ENCODE peak calls at places on chromosomes 3 and 15, in nine cellular contexts. One of them, this sample, is unnamed.

GRCh38 chr3:60048447-60048848 is 998.6 kb upstream of the CFAP20DC start:
- DNase-seq in immature natural killer cell: peak
- DNase-seq in SW 1271: no peak
- DNase-seq in BJ: no peak
- DNase-seq in GM06990: no peak
- DNase-seq in HEK293T: no peak
- DNase-seq in cardiac septum: no peak
- DNase-seq in activated T-cell treated with anti-CD3 and anti-CD28 coated beads, Interleukin-2, amount 50 U/mL, for 4 hours: peak
- DNase-seq in adrenal gland: no peak
- DNase-seq in this sample: no peak

GRCh38 chr3:188241883-188242282 is 87.9 kb downstream of the LPP start:
- DNase-seq in immature natural killer cell: no peak
- DNase-seq in SW 1271: no peak
- DNase-seq in BJ: no peak
- DNase-seq in GM06990: no peak
- DNase-seq in HEK293T: no peak
- DNase-seq in cardiac septum: no peak
- DNase-seq in activated T-cell treated with anti-CD3 and anti-CD28 coated beads, Interleukin-2, amount 50 U/mL, for 4 hours: no peak
- DNase-seq in adrenal gland: no peak
- DNase-seq in this sample: no peak

GRCh38 chr15:31269961-31270575 is 56.6 kb upstream of the KLF13 start:
- DNase-seq in immature natural killer cell: no peak
- DNase-seq in SW 1271: no peak
- DNase-seq in BJ: no peak
- DNase-seq in GM06990: no peak
- DNase-seq in HEK293T: no peak
- DNase-seq in cardiac septum: peak
- DNase-seq in activated T-cell treated with anti-CD3 and anti-CD28 coated beads, Interleukin-2, amount 50 U/mL, for 4 hours: no peak
- DNase-seq in adrenal gland: no peak
- DNase-seq in this sample: no peak

GRCh38 chr15:72491768-72492167 is 17.6 kb downstream of the ARIH1 start:
- DNase-seq in immature natural killer cell: no peak
- DNase-seq in SW 1271: peak
- DNase-seq in BJ: no peak
- DNase-seq in GM06990: no peak
- DNase-seq in HEK293T: no peak
- DNase-seq in cardiac septum: no peak
- DNase-seq in activated T-cell treated with anti-CD3 and anti-CD28 coated beads, Interleukin-2, amount 50 U/mL, for 4 hours: no peak
- DNase-seq in adrenal gland: no peak
- DNase-seq in this sample: no peak

GRCh38 chr3:97817965-97818364 is 3.8 kb upstream of the CRYBG3 start:
- DNase-seq in immature natural killer cell: no peak
- DNase-seq in SW 1271: no peak
- DNase-seq in BJ: no peak
- DNase-seq in GM06990: no peak
- DNase-seq in HEK293T: peak
- DNase-seq in cardiac septum: no peak
- DNase-seq in activated T-cell treated with anti-CD3 and anti-CD28 coated beads, Interleukin-2, amount 50 U/mL, for 4 hours: no peak
- DNase-seq in adrenal gland: no peak
- DNase-seq in this sample: no peak

GRCh38 chr15:67005294-67005996 is 60.0 kb upstream of the SMAD3 start:
- DNase-seq in immature natural killer cell: no peak
- DNase-seq in SW 1271: no peak
- DNase-seq in BJ: no peak
- DNase-seq in GM06990: no peak
- DNase-seq in HEK293T: no peak
- DNase-seq in cardiac septum: no peak
- DNase-seq in activated T-cell treated with anti-CD3 and anti-CD28 coated beads, Interleukin-2, amount 50 U/mL, for 4 hours: no peak
- DNase-seq in adrenal gland: no peak
- DNase-seq in this sample: no peak

GRCh38 chr3:40201770-40202169 is 107.7 kb upstream of the EIF1B start:
- DNase-seq in immature natural killer cell: no peak
- DNase-seq in SW 1271: no peak
- DNase-seq in BJ: no peak
- DNase-seq in GM06990: no peak
- DNase-seq in HEK293T: no peak
- DNase-seq in cardiac septum: no peak
- DNase-seq in activated T-cell treated with anti-CD3 and anti-CD28 coated beads, Interleukin-2, amount 50 U/mL, for 4 hours: no peak
- DNase-seq in adrenal gland: no peak
- DNase-seq in this sample: no peak

GRCh38 chr15:101499863-101500713 is 10.6 kb upstream of the PCSK6 start:
- DNase-seq in immature natural killer cell: no peak
- DNase-seq in SW 1271: no peak
- DNase-seq in BJ: no peak
- DNase-seq in GM06990: peak
- DNase-seq in HEK293T: no peak
- DNase-seq in cardiac septum: peak
- DNase-seq in activated T-cell treated with anti-CD3 and anti-CD28 coated beads, Interleukin-2, amount 50 U/mL, for 4 hours: no peak
- DNase-seq in adrenal gland: peak
- DNase-seq in this sample: no peak

GRCh38 chr3:178334239-178334638 is 202.0 kb upstream of the KCNMB2 start:
- DNase-seq in immature natural killer cell: no peak
- DNase-seq in SW 1271: no peak
- DNase-seq in BJ: no peak
- DNase-seq in GM06990: no peak
- DNase-seq in HEK293T: no peak
- DNase-seq in cardiac septum: no peak
- DNase-seq in activated T-cell treated with anti-CD3 and anti-CD28 coated beads, Interleukin-2, amount 50 U/mL, for 4 hours: no peak
- DNase-seq in adrenal gland: no peak
- DNase-seq in this sample: no peak

GRCh38 chr3:190175490-190175889 is 54.8 kb upstream of the P3H2 start:
- DNase-seq in immature natural killer cell: no peak
- DNase-seq in SW 1271: no peak
- DNase-seq in BJ: no peak
- DNase-seq in GM06990: no peak
- DNase-seq in HEK293T: no peak
- DNase-seq in cardiac septum: no peak
- DNase-seq in activated T-cell treated with anti-CD3 and anti-CD28 coated beads, Interleukin-2, amount 50 U/mL, for 4 hours: no peak
- DNase-seq in adrenal gland: no peak
- DNase-seq in this sample: no peak

This sample was measured in GM12864.